ENCODE peak calls at places on chromosomes 11 and 22, in nine cellular contexts. One of them, this sample, is unnamed. For H3K9me3, the result is how much of the 10 kb centered on the place peaks cover.

GRCh38 chr11:69388661-69389060 is 92.8 kb upstream of the LINC01488 start:
- DNase-seq in A549: no peak
- DNase-seq in prostate gland: no peak
- DNase-seq in tibial artery: no peak
- DNase-seq in tibial nerve: no peak
- DNase-seq in lower lobe of right lung: no peak
- DNase-seq in stomach: no peak
- DNase-seq in BE2C: no peak
- DNase-seq in cardiac muscle cell: no peak
- DNase-seq in this sample: no peak

GRCh38 chr22:36471341-36471821 is 10.1 kb downstream of the TXN2 start:
- DNase-seq in A549: no peak
- DNase-seq in prostate gland: no peak
- DNase-seq in tibial artery: peak
- DNase-seq in tibial nerve: no peak
- DNase-seq in lower lobe of right lung: no peak
- DNase-seq in stomach: no peak
- DNase-seq in BE2C: no peak
- DNase-seq in cardiac muscle cell: peak
- DNase-seq in this sample: no peak

GRCh38 chr11:614583-615452 is 932 bp downstream of the IRF7 start:
- DNase-seq in A549: no peak
- DNase-seq in prostate gland: peak
- DNase-seq in tibial artery: peak
- DNase-seq in tibial nerve: no peak
- DNase-seq in lower lobe of right lung: no peak
- DNase-seq in stomach: peak
- DNase-seq in BE2C: no peak
- DNase-seq in cardiac muscle cell: no peak
- DNase-seq in this sample: no peak

GRCh38 chr11:118898400-118899295 is 15.0 kb downstream of the CXCR5 start:
- DNase-seq in A549: no peak
- DNase-seq in prostate gland: no peak
- DNase-seq in tibial artery: peak
- DNase-seq in tibial nerve: no peak
- DNase-seq in lower lobe of right lung: no peak
- DNase-seq in stomach: no peak
- DNase-seq in BE2C: peak
- DNase-seq in cardiac muscle cell: no peak
- DNase-seq in this sample: no peak

GRCh38 chr22:43213066-43213465 is 26.1 kb upstream of the TTLL12 start:
- DNase-seq in A549: no peak
- DNase-seq in prostate gland: no peak
- DNase-seq in tibial artery: no peak
- DNase-seq in tibial nerve: no peak
- DNase-seq in lower lobe of right lung: no peak
- DNase-seq in stomach: no peak
- DNase-seq in BE2C: peak
- DNase-seq in cardiac muscle cell: peak
- DNase-seq in this sample: no peak

GRCh38 chr22:30404307-30404706 is 7.5 kb downstream of the SEC14L2 start:
- DNase-seq in A549: no peak
- DNase-seq in prostate gland: no peak
- DNase-seq in tibial artery: no peak
- DNase-seq in tibial nerve: no peak
- DNase-seq in lower lobe of right lung: no peak
- DNase-seq in stomach: no peak
- DNase-seq in BE2C: no peak
- DNase-seq in cardiac muscle cell: no peak
- DNase-seq in this sample: no peak

GRCh38 chr22:45830531-45831245 is 146.3 kb downstream of the WNT7B start:
- DNase-seq in A549: peak
- DNase-seq in prostate gland: no peak
- DNase-seq in tibial artery: no peak
- DNase-seq in tibial nerve: no peak
- DNase-seq in lower lobe of right lung: no peak
- DNase-seq in stomach: no peak
- DNase-seq in BE2C: no peak
- DNase-seq in cardiac muscle cell: peak
- DNase-seq in this sample: no peak

GRCh38 chr22:36510966-36511881 is 4.4 kb upstream of the FOXRED2 start:
- DNase-seq in A549: peak
- DNase-seq in prostate gland: no peak
- DNase-seq in tibial artery: no peak
- DNase-seq in tibial nerve: peak
- DNase-seq in lower lobe of right lung: no peak
- DNase-seq in stomach: no peak
- DNase-seq in BE2C: peak
- DNase-seq in cardiac muscle cell: peak
- DNase-seq in this sample: no peak

GRCh38 chr11:117830674-117831351 is 6.3 kb upstream of the FXYD2 start:
- DNase-seq in A549: no peak
- DNase-seq in prostate gland: no peak
- DNase-seq in tibial artery: peak
- DNase-seq in tibial nerve: no peak
- DNase-seq in lower lobe of right lung: no peak
- DNase-seq in stomach: peak
- DNase-seq in BE2C: no peak
- DNase-seq in cardiac muscle cell: no peak
- DNase-seq in this sample: no peak

GRCh38 chr11:12524865-12525264 is 147.5 kb downstream of the PARVA start:
- DNase-seq in A549: no peak
- DNase-seq in prostate gland: no peak
- DNase-seq in tibial artery: no peak
- DNase-seq in tibial nerve: peak
- DNase-seq in lower lobe of right lung: no peak
- DNase-seq in stomach: no peak
- DNase-seq in BE2C: no peak
- DNase-seq in cardiac muscle cell: no peak
- DNase-seq in this sample: peak

GRCh38 chr22:39577361-39577760 is 6.8 kb downstream of the CACNA1I start:
- DNase-seq in A549: no peak
- DNase-seq in prostate gland: no peak
- DNase-seq in tibial artery: no peak
- DNase-seq in tibial nerve: no peak
- DNase-seq in lower lobe of right lung: no peak
- DNase-seq in stomach: no peak
- DNase-seq in BE2C: no peak
- DNase-seq in cardiac muscle cell: no peak
- DNase-seq in this sample: no peak

GRCh38 chr11:80838153-80838552 is 1397.3 kb upstream of the TENM4 start:
- DNase-seq in A549: no peak
- DNase-seq in prostate gland: no peak
- DNase-seq in tibial artery: no peak
- DNase-seq in tibial nerve: no peak
- DNase-seq in lower lobe of right lung: no peak
- DNase-seq in stomach: no peak
- DNase-seq in BE2C: no peak
- DNase-seq in cardiac muscle cell: no peak
- DNase-seq in this sample: no peak

GRCh38 chr11:16184588-16184987 is 171.8 kb downstream of the SOX6 start:
- DNase-seq in A549: peak
- DNase-seq in prostate gland: no peak
- DNase-seq in tibial artery: no peak
- DNase-seq in tibial nerve: no peak
- DNase-seq in lower lobe of right lung: no peak
- DNase-seq in stomach: no peak
- DNase-seq in BE2C: no peak
- DNase-seq in cardiac muscle cell: peak
- DNase-seq in this sample: no peak

GRCh38 chr11:47518212-47518959 is 34.5 kb downstream of the CELF1 start:
- DNase-seq in A549: no peak
- DNase-seq in prostate gland: no peak
- DNase-seq in tibial artery: no peak
- DNase-seq in tibial nerve: no peak
- DNase-seq in lower lobe of right lung: no peak
- DNase-seq in stomach: no peak
- DNase-seq in BE2C: no peak
- DNase-seq in cardiac muscle cell: no peak
- DNase-seq in this sample: no peak

GRCh38 chr11:114615448-114616361 is 20.1 kb upstream of the NXPE4 start:
- DNase-seq in A549: no peak
- DNase-seq in prostate gland: no peak
- DNase-seq in tibial artery: no peak
- DNase-seq in tibial nerve: no peak
- DNase-seq in lower lobe of right lung: no peak
- DNase-seq in stomach: no peak
- DNase-seq in BE2C: no peak
- DNase-seq in cardiac muscle cell: no peak
- DNase-seq in this sample: no peak
- H3K9me3 ChIP-seq in A549: under half
- H3K9me3 ChIP-seq in prostate gland: under half
- H3K9me3 ChIP-seq in tibial artery: under half
- H3K9me3 ChIP-seq in tibial nerve: under half
- H3K9me3 ChIP-seq in lower lobe of right lung: under half
- H3K9me3 ChIP-seq in stomach: under half
- H3K9me3 ChIP-seq in BE2C: under half
- H3K9me3 ChIP-seq in cardiac muscle cell: under half
- H3K9me3 ChIP-seq in this sample: under half

GRCh38 chr22:32020117-32020516 is 22.9 kb upstream of the SLC5A1 start:
- DNase-seq in A549: peak
- DNase-seq in prostate gland: no peak
- DNase-seq in tibial artery: no peak
- DNase-seq in tibial nerve: no peak
- DNase-seq in lower lobe of right lung: no peak
- DNase-seq in stomach: no peak
- DNase-seq in BE2C: no peak
- DNase-seq in cardiac muscle cell: peak
- DNase-seq in this sample: no peak

GRCh38 chr22:32018056-32018455 is 25.0 kb upstream of the SLC5A1 start:
- DNase-seq in A549: no peak
- DNase-seq in prostate gland: no peak
- DNase-seq in tibial artery: no peak
- DNase-seq in tibial nerve: no peak
- DNase-seq in lower lobe of right lung: no peak
- DNase-seq in stomach: no peak
- DNase-seq in BE2C: no peak
- DNase-seq in cardiac muscle cell: peak
- DNase-seq in this sample: no peak

GRCh38 chr22:32024791-32025190 is 18.3 kb upstream of the SLC5A1 start:
- DNase-seq in A549: peak
- DNase-seq in prostate gland: no peak
- DNase-seq in tibial artery: no peak
- DNase-seq in tibial nerve: no peak
- DNase-seq in lower lobe of right lung: no peak
- DNase-seq in stomach: no peak
- DNase-seq in BE2C: no peak
- DNase-seq in cardiac muscle cell: peak
- DNase-seq in this sample: no peak

GRCh38 chr22:32023251-32023827 is 19.7 kb upstream of the SLC5A1 start:
- DNase-seq in A549: no peak
- DNase-seq in prostate gland: no peak
- DNase-seq in tibial artery: no peak
- DNase-seq in tibial nerve: no peak
- DNase-seq in lower lobe of right lung: no peak
- DNase-seq in stomach: no peak
- DNase-seq in BE2C: no peak
- DNase-seq in cardiac muscle cell: no peak
- DNase-seq in this sample: no peak
- H3K4me3 ChIP-seq in A549: no peak
- H3K4me3 ChIP-seq in prostate gland: no peak
- H3K4me3 ChIP-seq in tibial artery: no peak
- H3K4me3 ChIP-seq in tibial nerve: no peak
- H3K4me3 ChIP-seq in lower lobe of right lung: no peak
- H3K4me3 ChIP-seq in stomach: no peak
- H3K4me3 ChIP-seq in BE2C: no peak
- H3K4me3 ChIP-seq in cardiac muscle cell: no peak
- H3K4me3 ChIP-seq in this sample: no peak

GRCh38 chr11:100753144-100753543 is 66.1 kb downstream of the ARHGAP42 start:
- DNase-seq in A549: no peak
- DNase-seq in prostate gland: no peak
- DNase-seq in tibial artery: no peak
- DNase-seq in tibial nerve: no peak
- DNase-seq in lower lobe of right lung: no peak
- DNase-seq in stomach: peak
- DNase-seq in BE2C: no peak
- DNase-seq in cardiac muscle cell: no peak
- DNase-seq in this sample: no peak
- H3K9me3 ChIP-seq in A549: under half
- H3K9me3 ChIP-seq in prostate gland: under half
- H3K9me3 ChIP-seq in tibial artery: under half
- H3K9me3 ChIP-seq in tibial nerve: under half
- H3K9me3 ChIP-seq in lower lobe of right lung: under half
- H3K9me3 ChIP-seq in stomach: under half
- H3K9me3 ChIP-seq in BE2C: under half
- H3K9me3 ChIP-seq in cardiac muscle cell: under half
- H3K9me3 ChIP-seq in this sample: under half

DNA sequence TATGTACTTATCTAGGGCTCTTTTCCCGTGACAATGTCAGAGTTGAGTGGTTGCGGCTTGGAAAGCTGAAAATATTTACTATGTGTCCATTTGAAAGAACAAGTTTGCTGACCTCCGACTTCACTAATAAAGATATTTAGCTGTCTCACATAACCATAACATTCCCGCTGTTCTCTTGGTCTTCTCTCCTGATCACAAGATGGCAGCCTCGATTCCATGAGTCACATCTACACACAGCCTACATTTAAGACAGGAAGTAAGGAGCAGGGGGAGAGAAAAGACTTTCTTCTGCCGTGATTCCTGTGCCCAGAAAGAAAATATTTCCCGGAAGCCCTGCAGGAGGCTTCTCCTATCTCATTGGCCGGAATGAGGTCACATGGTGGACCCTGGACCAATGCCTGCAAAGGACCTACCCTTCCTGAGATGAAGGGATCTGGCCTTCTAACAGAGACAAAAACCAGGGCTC is 47.4 kb upstream of the SYT13 start:
- DNase-seq in A549: peak
- DNase-seq in prostate gland: no peak
- DNase-seq in tibial artery: no peak
- DNase-seq in tibial nerve: no peak
- DNase-seq in lower lobe of right lung: no peak
- DNase-seq in stomach: peak
- DNase-seq in BE2C: peak
- DNase-seq in cardiac muscle cell: peak
- DNase-seq in this sample: no peak
- H3K4me3 ChIP-seq in A549: no peak
- H3K4me3 ChIP-seq in prostate gland: no peak
- H3K4me3 ChIP-seq in tibial artery: peak
- H3K4me3 ChIP-seq in tibial nerve: no peak
- H3K4me3 ChIP-seq in lower lobe of right lung: peak
- H3K4me3 ChIP-seq in stomach: no peak
- H3K4me3 ChIP-seq in BE2C: no peak
- H3K4me3 ChIP-seq in cardiac muscle cell: no peak
- H3K4me3 ChIP-seq in this sample: peak

This sample was measured in right atrium auricular region.